ENCODE peak calls at places on chromosomes 13 and 19, in four cellular contexts. S, F, B and N are unnamed samples.

GRCh38 chr19:11035441-11036377 is 53.6 kb upstream of the LDLR start:
- DNase-seq in S (peak), F (peak), B (peak), N (peak)

GRCh38 chr13:81745391-81745790 is 1404.5 kb upstream of the SPRY2 start:
- DNase-seq in S (no peak), F (no peak), B (no peak), N (no peak)

GRCh38 chr13:79306650-79307049 is 99.4 kb downstream of the RBM26 start:
- DNase-seq in S (no peak), F (no peak), B (no peak), N (no peak)

GRCh38 chr13:109933476-109933875 is 147.1 kb upstream of the IRS2 start:
- DNase-seq in S (no peak), F (no peak), B (no peak), N (no peak)

GRCh38 chr19:13461536-13461935 is 44.7 kb downstream of the CACNA1A start:
- DNase-seq in S (no peak), F (no peak), B (no peak), N (no peak)

GRCh38 chr13:67097856-67098255 is 132.3 kb downstream of the PCDH9 start:
- DNase-seq in S (no peak), F (no peak), B (no peak), N (no peak)

GRCh38 chr19:10855879-10856522 is 7.8 kb downstream of the C19orf38 start:
- DNase-seq in S (no peak), F (no peak), B (peak), N (peak)

GRCh38 chr19:29260477-29261317 is 47.7 kb upstream of the UQCRFS1 start:
- DNase-seq in S (no peak), F (peak), B (peak), N (peak)

GRCh38 chr13:108834193-108834592 is 204.8 kb downstream of the MYO16 start:
- DNase-seq in S (no peak), F (no peak), B (no peak), N (no peak)

GRCh38 chr19:22620912-22621311 is 13.2 kb upstream of the ZNF492 start:
- DNase-seq in S (no peak), F (no peak), B (no peak), N (no peak)

GRCh38 chr19:8814176-8814575 is 17.9 kb downstream of the ZNF558 start:
- DNase-seq in S (no peak), F (no peak), B (no peak), N (no peak)

GRCh38 chr13:79409828-79410227 is 3.8 kb upstream of the RBM26 start:
- DNase-seq in S (no peak), F (no peak), B (no peak), N (no peak)

GRCh38 chr19:55372316-55373081 is 2.2 kb upstream of the IL11 start:
- DNase-seq in S (no peak), F (no peak), B (no peak), N (no peak)

GRCh38 chr13:26678796-26679195 is 81.8 kb downstream of the GPR12 start:
- DNase-seq in S (no peak), F (no peak), B (no peak), N (no peak)

GRCh38 chr13:27245610-27246009 is 5.7 kb upstream of the RPL21 start:
- DNase-seq in S (no peak), F (no peak), B (no peak), N (no peak)

GRCh38 chr19:45130888-45131615 is 29.7 kb downstream of the NKPD1 start:
- DNase-seq in S (no peak), F (no peak), B (no peak), N (no peak)

GRCh38 chr19:43700368-43701015 is 15.4 kb upstream of the IRGC start:
- DNase-seq in S (no peak), F (no peak), B (no peak), N (no peak)

GRCh38 chr13:107964356-107964755 is 251.0 kb downstream of the LIG4 start:
- DNase-seq in S (no peak), F (no peak), B (no peak), N (no peak)

GRCh38 chr19:56508282-56508778 is 675 bp downstream of the ZNF471 start:
- DNase-seq in S (no peak), F (peak), B (no peak), N (no peak)

GRCh38 chr13:55999709-56000108 is 1141.0 kb upstream of the PRR20A start:
- DNase-seq in S (no peak), F (no peak), B (no peak), N (no peak)

GRCh38 chr19:22617614-22618325 is 16.4 kb upstream of the ZNF492 start:
- DNase-seq in S (no peak), F (no peak), B (no peak), N (no peak)

GRCh38 chr19:19822148-19822429 is 539 bp upstream of the ZNF506 start:
- DNase-seq in S (no peak), F (no peak), B (no peak), N (no peak)

GRCh38 chr13:44969858-44970484 is 19.3 kb downstream of the NUFIP1 start:
- DNase-seq in S (no peak), F (no peak), B (peak), N (peak)

GRCh38 chr13:52926971-52927370 is 78.5 kb upstream of the PCDH8 start:
- DNase-seq in S (no peak), F (no peak), B (no peak), N (no peak)

GRCh38 chr13:107743983-107744382 is 471.4 kb downstream of the LIG4 start:
- DNase-seq in S (no peak), F (no peak), B (no peak), N (no peak)

GRCh38 chr19:2575734-2576481 is 100.0 kb downstream of the GADD45B start:
- DNase-seq in S (no peak), F (no peak), B (no peak), N (no peak)

GRCh38 chr13:24693862-24694471 is 13.8 kb downstream of the ATP12A start:
- DNase-seq in S (peak), F (no peak), B (peak), N (peak)

GRCh38 chr13:66427330-66427990 is 802.7 kb downstream of the PCDH9 start:
- DNase-seq in S (no peak), F (no peak), B (no peak), N (no peak)

GRCh38 chr13:96958286-96958891 is 35.9 kb downstream of the OXGR1 start:
- DNase-seq in S (no peak), F (no peak), B (peak), N (peak)